ENCODE peak calls at places on chromosomes 1 and 21, in eight cellular contexts. One of them, this sample, is unnamed.

GRCh38 chr1:240350910-240351331 is 259.2 kb downstream of the FMN2 start:
- DNase-seq in astrocyte of the spinal cord: peak
- DNase-seq in GM12865: no peak
- DNase-seq in cardiac fibroblast: peak
- DNase-seq in IMR-90: peak
- DNase-seq in CD8-positive, alpha-beta T cell: no peak
- DNase-seq in BJ: peak
- DNase-seq in H1: no peak
- DNase-seq in this sample: peak

GRCh38 chr21:30234643-30235042 is 18.7 kb upstream of the CLDN8 start:
- DNase-seq in astrocyte of the spinal cord: no peak
- DNase-seq in GM12865: no peak
- DNase-seq in cardiac fibroblast: peak
- DNase-seq in IMR-90: no peak
- DNase-seq in CD8-positive, alpha-beta T cell: no peak
- DNase-seq in BJ: no peak
- DNase-seq in H1: no peak
- DNase-seq in this sample: peak

GRCh38 chr1:3103977-3104677 is 35.1 kb downstream of the PRDM16 start:
- DNase-seq in astrocyte of the spinal cord: no peak
- DNase-seq in GM12865: no peak
- DNase-seq in cardiac fibroblast: no peak
- DNase-seq in IMR-90: no peak
- DNase-seq in CD8-positive, alpha-beta T cell: no peak
- DNase-seq in BJ: no peak
- DNase-seq in H1: no peak
- DNase-seq in this sample: no peak

GRCh38 chr1:88892146-88892877 is 945 bp upstream of the GTF2B start:
- DNase-seq in astrocyte of the spinal cord: peak
- DNase-seq in GM12865: peak
- DNase-seq in cardiac fibroblast: peak
- DNase-seq in IMR-90: peak
- DNase-seq in CD8-positive, alpha-beta T cell: no peak
- DNase-seq in BJ: no peak
- DNase-seq in H1: no peak
- DNase-seq in this sample: peak

GRCh38 chr1:115908565-115909334 is 67.6 kb upstream of the SLC22A15 start:
- DNase-seq in astrocyte of the spinal cord: no peak
- DNase-seq in GM12865: no peak
- DNase-seq in cardiac fibroblast: no peak
- DNase-seq in IMR-90: no peak
- DNase-seq in CD8-positive, alpha-beta T cell: no peak
- DNase-seq in BJ: no peak
- DNase-seq in H1: no peak
- DNase-seq in this sample: no peak

GRCh38 chr1:231100393-231100792 is 60.3 kb upstream of the FAM89A start:
- DNase-seq in astrocyte of the spinal cord: no peak
- DNase-seq in GM12865: no peak
- DNase-seq in cardiac fibroblast: peak
- DNase-seq in IMR-90: no peak
- DNase-seq in CD8-positive, alpha-beta T cell: no peak
- DNase-seq in BJ: no peak
- DNase-seq in H1: no peak
- DNase-seq in this sample: no peak

GRCh38 chr1:108561145-108561458 is 1.2 kb downstream of the EEIG2 start:
- DNase-seq in astrocyte of the spinal cord: no peak
- DNase-seq in GM12865: no peak
- DNase-seq in cardiac fibroblast: no peak
- DNase-seq in IMR-90: no peak
- DNase-seq in CD8-positive, alpha-beta T cell: no peak
- DNase-seq in BJ: no peak
- DNase-seq in H1: no peak
- DNase-seq in this sample: no peak

GRCh38 chr1:74504125-74505065 is 8.0 kb downstream of the LRRC53 start:
- DNase-seq in astrocyte of the spinal cord: peak
- DNase-seq in GM12865: peak
- DNase-seq in cardiac fibroblast: peak
- DNase-seq in IMR-90: peak
- DNase-seq in CD8-positive, alpha-beta T cell: no peak
- DNase-seq in BJ: no peak
- DNase-seq in H1: no peak
- DNase-seq in this sample: peak

GRCh38 chr1:203323587-203323986 is 18.3 kb downstream of the BTG2 start:
- DNase-seq in astrocyte of the spinal cord: no peak
- DNase-seq in GM12865: no peak
- DNase-seq in cardiac fibroblast: peak
- DNase-seq in IMR-90: no peak
- DNase-seq in CD8-positive, alpha-beta T cell: no peak
- DNase-seq in BJ: no peak
- DNase-seq in H1: no peak
- DNase-seq in this sample: no peak

GRCh38 chr1:203324103-203325003 is 19.0 kb downstream of the BTG2 start:
- DNase-seq in astrocyte of the spinal cord: no peak
- DNase-seq in GM12865: peak
- DNase-seq in cardiac fibroblast: peak
- DNase-seq in IMR-90: no peak
- DNase-seq in CD8-positive, alpha-beta T cell: peak
- DNase-seq in BJ: no peak
- DNase-seq in H1: no peak
- DNase-seq in this sample: no peak

GRCh38 chr1:203326830-203327683 is 21.7 kb downstream of the BTG2 start:
- DNase-seq in astrocyte of the spinal cord: peak
- DNase-seq in GM12865: peak
- DNase-seq in cardiac fibroblast: peak
- DNase-seq in IMR-90: peak
- DNase-seq in CD8-positive, alpha-beta T cell: peak
- DNase-seq in BJ: no peak
- DNase-seq in H1: no peak
- DNase-seq in this sample: peak

GRCh38 chr1:203325004-203325417 is 19.7 kb downstream of the BTG2 start:
- DNase-seq in astrocyte of the spinal cord: peak
- DNase-seq in GM12865: peak
- DNase-seq in cardiac fibroblast: peak
- DNase-seq in IMR-90: no peak
- DNase-seq in CD8-positive, alpha-beta T cell: peak
- DNase-seq in BJ: no peak
- DNase-seq in H1: no peak
- DNase-seq in this sample: no peak

DNA sequence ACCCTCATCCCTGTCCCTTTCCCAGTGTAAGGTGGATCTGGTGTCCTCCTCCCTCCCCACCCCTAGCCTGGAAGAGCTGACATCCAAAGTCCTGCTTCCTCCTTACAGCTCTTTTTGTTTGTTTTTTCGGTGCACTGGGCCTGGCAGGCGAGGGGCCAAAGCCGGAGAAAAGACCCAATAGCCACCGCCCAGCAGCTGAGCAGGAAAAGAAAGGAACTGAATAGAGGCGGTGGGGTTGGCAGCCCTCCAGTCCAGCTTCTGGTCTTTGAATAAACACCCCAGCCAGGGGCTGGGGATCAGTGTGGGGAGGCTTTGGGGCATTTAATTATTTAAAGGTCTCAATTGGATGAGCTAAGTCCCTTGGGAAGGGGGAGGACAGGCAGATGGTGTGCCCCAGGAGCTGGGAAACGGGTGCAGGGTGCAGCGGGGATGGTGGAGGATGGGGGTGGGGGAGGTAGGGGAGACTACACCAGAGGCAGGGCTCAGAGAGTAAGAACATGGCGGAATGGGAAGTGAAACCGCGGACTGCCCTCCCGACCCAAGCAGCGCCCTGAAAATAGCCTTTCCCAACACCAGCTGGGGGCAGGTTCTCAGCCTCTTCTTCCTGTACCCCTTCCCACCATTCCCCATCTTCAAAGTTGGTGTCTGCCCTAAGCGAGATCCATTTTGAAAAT is 20.2 kb downstream of the BTG2 start:
- DNase-seq in astrocyte of the spinal cord: peak
- DNase-seq in GM12865: peak
- DNase-seq in cardiac fibroblast: peak
- DNase-seq in IMR-90: no peak
- DNase-seq in CD8-positive, alpha-beta T cell: no peak
- DNase-seq in BJ: no peak
- DNase-seq in H1: no peak
- DNase-seq in this sample: no peak
- H3K4me3 ChIP-seq in astrocyte of the spinal cord: no peak
- H3K4me3 ChIP-seq in GM12865: peak
- H3K4me3 ChIP-seq in cardiac fibroblast: no peak
- H3K4me3 ChIP-seq in IMR-90: no peak
- H3K4me3 ChIP-seq in CD8-positive, alpha-beta T cell: no peak
- H3K4me3 ChIP-seq in BJ: no peak
- H3K4me3 ChIP-seq in H1: no peak
- H3K4me3 ChIP-seq in this sample: no peak

GRCh38 chr1:180156201-180156600 is 1.5 kb downstream of the QSOX1 start:
- DNase-seq in astrocyte of the spinal cord: no peak
- DNase-seq in GM12865: no peak
- DNase-seq in cardiac fibroblast: no peak
- DNase-seq in IMR-90: no peak
- DNase-seq in CD8-positive, alpha-beta T cell: no peak
- DNase-seq in BJ: no peak
- DNase-seq in H1: no peak
- DNase-seq in this sample: no peak

GRCh38 chr1:180155202-180155682 is 573 bp downstream of the QSOX1 start:
- DNase-seq in astrocyte of the spinal cord: no peak
- DNase-seq in GM12865: peak
- DNase-seq in cardiac fibroblast: no peak
- DNase-seq in IMR-90: no peak
- DNase-seq in CD8-positive, alpha-beta T cell: peak
- DNase-seq in BJ: no peak
- DNase-seq in H1: no peak
- DNase-seq in this sample: no peak

GRCh38 chr1:180157108-180157507 is 2.4 kb downstream of the QSOX1 start:
- DNase-seq in astrocyte of the spinal cord: peak
- DNase-seq in GM12865: no peak
- DNase-seq in cardiac fibroblast: peak
- DNase-seq in IMR-90: peak
- DNase-seq in CD8-positive, alpha-beta T cell: no peak
- DNase-seq in BJ: no peak
- DNase-seq in H1: no peak
- DNase-seq in this sample: peak

GRCh38 chr1:180157576-180158057 is 2.9 kb downstream of the QSOX1 start:
- DNase-seq in astrocyte of the spinal cord: no peak
- DNase-seq in GM12865: no peak
- DNase-seq in cardiac fibroblast: no peak
- DNase-seq in IMR-90: no peak
- DNase-seq in CD8-positive, alpha-beta T cell: no peak
- DNase-seq in BJ: no peak
- DNase-seq in H1: no peak
- DNase-seq in this sample: no peak

GRCh38 chr1:180156631-180157091 is 2.0 kb downstream of the QSOX1 start:
- DNase-seq in astrocyte of the spinal cord: peak
- DNase-seq in GM12865: no peak
- DNase-seq in cardiac fibroblast: peak
- DNase-seq in IMR-90: peak
- DNase-seq in CD8-positive, alpha-beta T cell: no peak
- DNase-seq in BJ: no peak
- DNase-seq in H1: no peak
- DNase-seq in this sample: peak
- H3K4me3 ChIP-seq in astrocyte of the spinal cord: no peak
- H3K4me3 ChIP-seq in GM12865: no peak
- H3K4me3 ChIP-seq in cardiac fibroblast: peak
- H3K4me3 ChIP-seq in IMR-90: peak
- H3K4me3 ChIP-seq in CD8-positive, alpha-beta T cell: no peak
- H3K4me3 ChIP-seq in BJ: peak
- H3K4me3 ChIP-seq in H1: no peak
- H3K4me3 ChIP-seq in this sample: peak

GRCh38 chr1:206083750-206084149 is 30.8 kb downstream of the RHEX start:
- DNase-seq in astrocyte of the spinal cord: no peak
- DNase-seq in GM12865: no peak
- DNase-seq in cardiac fibroblast: no peak
- DNase-seq in IMR-90: no peak
- DNase-seq in CD8-positive, alpha-beta T cell: no peak
- DNase-seq in BJ: no peak
- DNase-seq in H1: no peak
- DNase-seq in this sample: no peak
- H3K4me3 ChIP-seq in astrocyte of the spinal cord: no peak
- H3K4me3 ChIP-seq in GM12865: no peak
- H3K4me3 ChIP-seq in cardiac fibroblast: no peak
- H3K4me3 ChIP-seq in IMR-90: no peak
- H3K4me3 ChIP-seq in CD8-positive, alpha-beta T cell: no peak
- H3K4me3 ChIP-seq in BJ: no peak
- H3K4me3 ChIP-seq in H1: no peak
- H3K4me3 ChIP-seq in this sample: no peak

GRCh38 chr1:30684881-30685795 is 38.2 kb downstream of the MATN1 start:
- DNase-seq in astrocyte of the spinal cord: no peak
- DNase-seq in GM12865: no peak
- DNase-seq in cardiac fibroblast: no peak
- DNase-seq in IMR-90: no peak
- DNase-seq in CD8-positive, alpha-beta T cell: no peak
- DNase-seq in BJ: no peak
- DNase-seq in H1: peak
- DNase-seq in this sample: no peak
- H3K4me3 ChIP-seq in astrocyte of the spinal cord: no peak
- H3K4me3 ChIP-seq in GM12865: no peak
- H3K4me3 ChIP-seq in cardiac fibroblast: no peak
- H3K4me3 ChIP-seq in IMR-90: no peak
- H3K4me3 ChIP-seq in CD8-positive, alpha-beta T cell: peak
- H3K4me3 ChIP-seq in BJ: no peak
- H3K4me3 ChIP-seq in H1: peak
- H3K4me3 ChIP-seq in this sample: no peak

GRCh38 chr1:197948926-197949899 is 32.0 kb downstream of the LHX9 start:
- DNase-seq in astrocyte of the spinal cord: no peak
- DNase-seq in GM12865: no peak
- DNase-seq in cardiac fibroblast: no peak
- DNase-seq in IMR-90: no peak
- DNase-seq in CD8-positive, alpha-beta T cell: no peak
- DNase-seq in BJ: no peak
- DNase-seq in H1: no peak
- DNase-seq in this sample: no peak
- H3K4me3 ChIP-seq in astrocyte of the spinal cord: no peak
- H3K4me3 ChIP-seq in GM12865: no peak
- H3K4me3 ChIP-seq in cardiac fibroblast: no peak
- H3K4me3 ChIP-seq in IMR-90: no peak
- H3K4me3 ChIP-seq in CD8-positive, alpha-beta T cell: no peak
- H3K4me3 ChIP-seq in BJ: no peak
- H3K4me3 ChIP-seq in H1: no peak
- H3K4me3 ChIP-seq in this sample: no peak

DNA sequence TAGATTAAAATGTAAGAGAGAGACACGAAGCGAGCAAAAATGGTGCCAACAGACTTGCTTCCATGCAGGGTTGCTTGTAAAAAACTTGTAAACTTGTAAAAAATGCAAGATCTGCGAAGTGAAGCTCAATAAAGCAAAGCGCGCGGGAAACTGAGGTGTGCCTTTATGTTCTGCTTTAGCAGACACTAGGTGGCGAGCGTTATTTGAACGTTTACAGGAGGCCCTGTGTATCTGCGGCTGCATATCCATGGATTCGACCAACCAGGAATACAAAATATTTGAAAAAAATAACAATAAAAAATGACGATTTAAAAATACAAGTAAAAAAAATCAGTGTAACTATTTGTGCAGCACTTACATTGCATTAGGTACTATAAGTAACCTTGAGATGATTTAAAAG is 1.5 kb downstream of the UBE2G2 start:
- DNase-seq in astrocyte of the spinal cord: peak
- DNase-seq in GM12865: peak
- DNase-seq in cardiac fibroblast: peak
- DNase-seq in IMR-90: peak
- DNase-seq in CD8-positive, alpha-beta T cell: no peak
- DNase-seq in BJ: no peak
- DNase-seq in H1: no peak
- DNase-seq in this sample: peak
- H3K4me3 ChIP-seq in astrocyte of the spinal cord: no peak
- H3K4me3 ChIP-seq in GM12865: peak
- H3K4me3 ChIP-seq in cardiac fibroblast: peak
- H3K4me3 ChIP-seq in IMR-90: no peak
- H3K4me3 ChIP-seq in CD8-positive, alpha-beta T cell: no peak
- H3K4me3 ChIP-seq in BJ: peak
- H3K4me3 ChIP-seq in H1: peak
- H3K4me3 ChIP-seq in this sample: peak